ENCODE peak calls at places on chromosomes 5 and 9, in four cellular contexts. One of them, this sample, is unnamed.

GRCh38 chr9:80040457-80040856 is 468.7 kb downstream of the TLE4 start:
- DNase-seq in BJ: no peak
- DNase-seq in uterus: no peak
- DNase-seq in aorta: no peak
- DNase-seq in this sample: no peak

GRCh38 chr9:89427621-89428221 is 70.2 kb downstream of the SEMA4D start:
- DNase-seq in uterus: no peak
- DNase-seq in aorta: peak; percentile 31
- DNase-seq in BJ: no peak
- DNase-seq in this sample: no peak

GRCh38 chr5:132229236-132229635 is 1.6 kb upstream of the P4HA2 start:
- DNase-seq in aorta: no peak
- DNase-seq in BJ: no peak
- DNase-seq in uterus: peak; percentile 8
- DNase-seq in this sample: peak; percentile 38

GRCh38 chr5:127844631-127845030 is 141.4 kb downstream of the CCDC192 start:
- DNase-seq in BJ: no peak
- DNase-seq in uterus: no peak
- DNase-seq in aorta: no peak
- DNase-seq in this sample: peak; percentile 64

GRCh38 chr5:146052780-146053179 is 52.6 kb downstream of the PLAC8L1 start:
- DNase-seq in BJ: no peak
- DNase-seq in aorta: no peak
- DNase-seq in uterus: no peak
- DNase-seq in this sample: no peak

GRCh38 chr9:107280543-107280942 is 2.5 kb upstream of the RAD23B start:
- DNase-seq in uterus: no peak
- DNase-seq in BJ: no peak
- DNase-seq in aorta: no peak
- DNase-seq in this sample: no peak

GRCh38 chr5:115494570-115495289 is 49.8 kb downstream of the FEM1C start:
- DNase-seq in BJ: no peak
- DNase-seq in uterus: no peak
- DNase-seq in aorta: no peak
- DNase-seq in this sample: no peak

GRCh38 chr9:119009253-119009652 is 360.0 kb downstream of the BRINP1 start:
- DNase-seq in uterus: no peak
- DNase-seq in BJ: no peak
- DNase-seq in aorta: no peak
- DNase-seq in this sample: no peak

GRCh38 chr5:168813179-168813968 is 234.2 kb upstream of the PANK3 start:
- DNase-seq in uterus: no peak
- DNase-seq in BJ: no peak
- DNase-seq in aorta: no peak
- DNase-seq in this sample: no peak

GRCh38 chr5:116571568-116572321 is 2.9 kb downstream of the SEMA6A start:
- DNase-seq in aorta: no peak
- DNase-seq in BJ: no peak
- DNase-seq in uterus: no peak
- DNase-seq in this sample: no peak

GRCh38 chr9:130791279-130791894 is 43.7 kb upstream of the ABL1 start:
- DNase-seq in uterus: no peak
- DNase-seq in aorta: no peak
- DNase-seq in BJ: no peak
- DNase-seq in this sample: no peak

GRCh38 chr5:66742083-66742895 is 146.1 kb downstream of the MAST4 start:
- DNase-seq in aorta: no peak
- DNase-seq in BJ: no peak
- DNase-seq in uterus: no peak
- DNase-seq in this sample: no peak

GRCh38 chr9:94031946-94032345 is 52.3 kb upstream of the PTPDC1 start:
- DNase-seq in uterus: no peak
- DNase-seq in aorta: no peak
- DNase-seq in BJ: no peak
- DNase-seq in this sample: no peak
- H3K4me3 ChIP-seq in uterus: peak overlapping the region; percentile 85
- H3K4me3 ChIP-seq in aorta: no peak overlapping the region
- H3K4me3 ChIP-seq in BJ: no peak overlapping the region
- H3K4me3 ChIP-seq in this sample: no peak overlapping the region

DNA sequence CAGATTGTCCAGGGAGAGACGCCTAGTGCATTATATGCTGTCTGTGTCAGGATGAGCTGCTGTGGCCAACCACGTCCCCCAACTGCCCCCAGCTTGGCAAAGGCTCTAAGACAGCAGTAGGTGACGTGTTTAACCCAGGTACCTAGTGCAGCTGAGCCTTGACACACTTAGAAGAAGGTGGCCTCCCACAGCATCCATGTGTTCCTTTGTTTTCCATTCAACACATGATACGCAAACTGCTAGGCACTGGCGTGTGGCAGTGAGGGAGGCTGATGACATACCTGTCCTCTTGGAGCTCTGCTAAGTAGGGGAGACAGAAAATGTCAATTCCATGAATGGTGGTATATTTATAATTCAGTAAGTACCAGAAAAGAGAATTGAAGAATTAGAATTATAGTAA is 291.7 kb downstream of the NR3C1 start:
- DNase-seq in aorta: no peak
- DNase-seq in uterus: no peak
- DNase-seq in BJ: no peak
- DNase-seq in this sample: no peak
- H3K4me3 ChIP-seq in aorta: no peak overlapping the region
- H3K4me3 ChIP-seq in uterus: no peak overlapping the region
- H3K4me3 ChIP-seq in BJ: no peak overlapping the region
- H3K4me3 ChIP-seq in this sample: no peak overlapping the region

DNA sequence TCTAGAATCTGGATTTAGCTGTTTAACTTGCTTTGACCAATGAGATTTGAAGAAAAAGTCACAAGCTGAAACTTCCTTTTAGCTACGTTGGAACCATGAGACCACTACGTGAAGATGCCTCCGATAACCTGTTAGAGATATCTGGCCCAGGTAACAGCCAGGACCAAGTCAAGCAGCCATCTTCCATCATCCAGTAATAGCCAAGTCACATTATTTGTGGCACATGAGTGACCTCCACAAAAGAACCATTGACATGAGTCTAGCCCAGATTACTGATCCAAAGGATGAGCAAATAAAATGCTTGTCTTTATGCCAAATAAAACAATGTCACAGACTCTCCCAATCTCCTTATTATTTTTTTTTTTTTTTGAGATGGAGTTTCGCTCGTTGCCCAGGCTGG is 1.6 kb downstream of the DEPDC1B start:
- DNase-seq in aorta: no peak
- DNase-seq in BJ: no peak
- DNase-seq in uterus: no peak
- DNase-seq in this sample: no peak
- H3K4me3 ChIP-seq in aorta: no peak overlapping the region
- H3K4me3 ChIP-seq in BJ: no peak overlapping the region
- H3K4me3 ChIP-seq in uterus: no peak overlapping the region
- H3K4me3 ChIP-seq in this sample: no peak overlapping the region

GRCh38 chr9:133861692-133862091 is 123.5 kb upstream of the SARDH start:
- DNase-seq in aorta: no peak
- DNase-seq in uterus: no peak
- DNase-seq in BJ: no peak
- DNase-seq in this sample: no peak
- H3K4me3 ChIP-seq in aorta: no peak overlapping the region
- H3K4me3 ChIP-seq in uterus: no peak overlapping the region
- H3K4me3 ChIP-seq in BJ: no peak overlapping the region
- H3K4me3 ChIP-seq in this sample: no peak overlapping the region

GRCh38 chr9:972512-973294 is 3.8 kb upstream of the DMRT3 start:
- DNase-seq in uterus: no peak
- DNase-seq in aorta: no peak
- DNase-seq in BJ: no peak
- DNase-seq in this sample: no peak
- H3K4me3 ChIP-seq in uterus: no peak overlapping the region
- H3K4me3 ChIP-seq in aorta: no peak overlapping the region
- H3K4me3 ChIP-seq in BJ: no peak overlapping the region
- H3K4me3 ChIP-seq in this sample: no peak overlapping the region

DNA sequence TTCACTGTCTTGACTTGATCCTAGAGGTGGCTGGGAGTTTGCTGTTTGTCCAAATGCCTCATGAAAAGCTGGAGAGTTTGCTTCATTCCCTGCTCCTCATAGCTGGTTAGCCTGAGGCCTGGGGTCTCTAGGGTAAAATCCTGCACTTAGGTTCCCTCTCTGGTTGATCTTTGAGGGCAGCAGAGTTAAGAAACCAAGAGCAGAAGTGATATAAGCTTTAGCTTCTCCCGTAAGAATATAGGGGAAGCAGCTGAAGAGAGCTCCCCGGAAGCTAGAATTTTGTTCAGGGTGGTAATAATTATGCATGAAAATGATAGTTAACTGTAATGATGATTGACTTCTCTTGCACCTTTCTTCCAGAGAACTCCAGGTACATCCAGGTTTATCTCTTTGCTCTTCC is 1.4 kb downstream of the FAM53C start:
- DNase-seq in BJ: no peak
- DNase-seq in uterus: no peak
- DNase-seq in aorta: no peak
- DNase-seq in this sample: no peak
- H3K4me3 ChIP-seq in BJ: peak overlapping the region; percentile 77
- H3K4me3 ChIP-seq in uterus: peak overlapping the region; percentile 99
- H3K4me3 ChIP-seq in aorta: peak overlapping the region; percentile 83
- H3K4me3 ChIP-seq in this sample: peak overlapping the region; percentile 90

GRCh38 chr9:92964981-92965758 is 17.8 kb downstream of the FGD3 start:
- DNase-seq in aorta: peak; percentile 67
- DNase-seq in BJ: no peak
- DNase-seq in uterus: no peak
- DNase-seq in this sample: no peak
- H3K4me3 ChIP-seq in aorta: no peak overlapping the region
- H3K4me3 ChIP-seq in BJ: no peak overlapping the region
- H3K4me3 ChIP-seq in uterus: no peak overlapping the region
- H3K4me3 ChIP-seq in this sample: peak overlapping the region; percentile 38

This sample was measured in sigmoid colon.